ENCODE peak calls at places on chromosome 2, in five cellular contexts. Z is fibroblast of lung; I is cardiac fibroblast; O is naive thymus-derived CD4-positive, alpha-beta T cell; Q is fibroblast of mammary gland. U is an unnamed sample.

GRCh38 chr2:151661625-151662024 is 72.7 kb downstream of the NEB start:
- DNase-seq in Z (no peak), I (no peak), O (no peak), Q (no peak), U (no peak)

GRCh38 chr2:229714080-229714735 is at the start of gene DNER:
- DNase-seq in Z (no peak), I (no peak), O (peak), Q (no peak), U (peak)

GRCh38 chr2:67259581-67260347 is 137.4 kb upstream of the ETAA1 start:
- DNase-seq in Z (peak), I (peak), O (no peak), Q (peak), U (no peak)

GRCh38 chr2:110874565-110875383 is 142.4 kb downstream of the ACOXL start:
- DNase-seq in Z (peak), I (no peak), O (no peak), Q (no peak), U (peak)

GRCh38 chr2:83067947-83068346 is 1391.1 kb downstream of the SUCLG1 start:
- DNase-seq in Z (no peak), I (no peak), O (no peak), Q (no peak), U (no peak)

GRCh38 chr2:108395155-108395554 is 17.4 kb downstream of the SULT1C4 start:
- DNase-seq in Z (no peak), I (no peak), O (no peak), Q (no peak), U (no peak)

GRCh38 chr2:71619230-71619741 is 165.9 kb downstream of the DYSF start:
- DNase-seq in Z (no peak), I (no peak), O (no peak), Q (no peak), U (no peak)

GRCh38 chr2:15889800-15890498 is 50.4 kb upstream of the MYCN start:
- DNase-seq in Z (no peak), I (no peak), O (no peak), Q (no peak), U (peak)

GRCh38 chr2:196783431-196784094 is 15.9 kb downstream of the GTF3C3 start:
- DNase-seq in Z (peak), I (peak), O (no peak), Q (peak), U (no peak)

GRCh38 chr2:30022444-30023071 is 101.2 kb upstream of the ALK start:
- DNase-seq in Z (no peak), I (no peak), O (no peak), Q (no peak), U (peak)

GRCh38 chr2:54103454-54104314 is 11.7 kb upstream of the ACYP2 start:
- DNase-seq in Z (peak), I (peak), O (no peak), Q (peak), U (peak)

GRCh38 chr2:105926960-105927678 is 182.4 kb downstream of the NCK2 start:
- DNase-seq in Z (no peak), I (no peak), O (peak), Q (no peak), U (peak)

GRCh38 chr2:98348066-98348561 is 1.9 kb downstream of the CNGA3 start:
- DNase-seq in Z (no peak), I (peak), O (no peak), Q (no peak), U (peak)

GRCh38 chr2:235568431-235568830 is 74.6 kb downstream of the AGAP1 start:
- DNase-seq in Z (no peak), I (no peak), O (no peak), Q (no peak), U (no peak)

GRCh38 chr2:23409246-23409645 is 24.3 kb downstream of the KLHL29 start:
- DNase-seq in Z (no peak), I (no peak), O (no peak), Q (no peak), U (no peak)

GRCh38 chr2:148796735-148797512 is 78.1 kb upstream of the KIF5C start:
- DNase-seq in Z (no peak), I (no peak), O (no peak), Q (no peak), U (no peak)

GRCh38 chr2:19416784-19417684 is 58.6 kb upstream of the OSR1 start:
- DNase-seq in Z (no peak), I (no peak), O (no peak), Q (no peak), U (no peak)

GRCh38 chr2:7539760-7540159 is 622.5 kb downstream of the RNF144A start:
- DNase-seq in Z (peak), I (no peak), O (no peak), Q (peak), U (no peak)

GRCh38 chr2:33496150-33496549 is 19.7 kb downstream of the RASGRP3 start:
- DNase-seq in Z (peak), I (no peak), O (no peak), Q (peak), U (no peak)

GRCh38 chr2:37244017-37244416 is 12.6 kb downstream of the NDUFAF7 start:
- DNase-seq in Z (no peak), I (no peak), O (no peak), Q (no peak), U (peak)

GRCh38 chr2:67839668-67840067 is 223.1 kb downstream of the C1D start:
- DNase-seq in Z (peak), I (no peak), O (no peak), Q (no peak), U (no peak)

GRCh38 chr2:10329880-10330699 is 27.4 kb downstream of the HPCAL1 start:
- DNase-seq in Z (peak), I (peak), O (peak), Q (peak), U (no peak)

GRCh38 chr2:1683297-1683696 is 61.0 kb downstream of the PXDN start:
- DNase-seq in Z (no peak), I (no peak), O (no peak), Q (no peak), U (no peak)

GRCh38 chr2:168915433-168916328 is 14.6 kb downstream of the G6PC2 start:
- DNase-seq in Z (no peak), I (no peak), O (no peak), Q (no peak), U (no peak)

GRCh38 chr2:66585616-66586015 is 150.7 kb downstream of the MEIS1 start:
- DNase-seq in Z (no peak), I (no peak), O (no peak), Q (no peak), U (no peak)

GRCh38 chr2:168237741-168238140 is 9.7 kb downstream of the STK39 start:
- DNase-seq in Z (peak), I (no peak), O (no peak), Q (no peak), U (no peak)

GRCh38 chr2:75954761-75955160 is 244.0 kb upstream of the GCFC2 start:
- DNase-seq in Z (no peak), I (no peak), O (no peak), Q (no peak), U (no peak)

GRCh38 chr2:135072125-135072997 is 20.3 kb downstream of the RAB3GAP1 start:
- DNase-seq in Z (no peak), I (peak), O (no peak), Q (peak), U (no peak)
- H3K4me3 ChIP-seq in Z (no peak), I (no peak), O (no peak), Q (no peak), U (no peak)

DNA sequence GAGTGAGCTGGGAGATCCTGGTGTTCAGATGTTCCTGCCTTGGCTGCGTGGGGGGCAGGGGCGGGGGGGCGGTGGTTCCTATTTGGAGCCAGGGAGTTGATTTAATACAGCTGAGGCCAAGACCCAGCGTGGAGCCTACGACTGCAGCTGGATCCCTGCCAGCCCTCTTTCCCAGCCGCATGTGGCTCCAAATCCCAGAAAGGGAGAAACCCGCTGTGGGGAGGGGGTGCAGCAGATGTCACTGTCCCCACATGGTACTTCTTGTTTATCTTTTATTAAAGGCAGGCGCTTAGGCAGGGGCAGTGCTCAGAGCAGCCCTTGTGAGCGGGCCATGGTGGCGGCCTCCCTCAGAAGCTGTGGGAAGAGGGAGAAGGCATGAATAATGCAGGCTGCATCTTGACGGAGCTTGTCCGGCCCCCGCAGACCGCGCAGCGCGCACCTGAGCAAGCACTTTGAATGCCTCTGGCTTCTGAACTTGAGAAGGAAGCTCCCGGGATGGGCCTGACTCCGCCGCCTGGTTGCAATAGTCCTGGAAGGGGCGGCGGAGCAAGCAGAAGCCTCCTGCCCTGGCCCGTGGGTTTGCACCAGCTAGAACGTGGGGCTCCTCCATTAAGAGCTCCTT is 112.1 kb downstream of the GLI2 start:
- DNase-seq in Z (peak), I (no peak), O (no peak), Q (peak), U (no peak)
- H3K4me3 ChIP-seq in Z (no peak), I (no peak), O (no peak), Q (no peak), U (no peak)

GRCh38 chr2:52613064-52613463 is 1154.5 kb upstream of the CHAC2 start:
- DNase-seq in Z (no peak), I (peak), O (no peak), Q (no peak), U (no peak)
- H3K4me3 ChIP-seq in Z (no peak), I (no peak), O (no peak), Q (no peak), U (no peak)

GRCh38 chr2:180174580-180174979 is 167.5 kb upstream of the CWC22 start:
- DNase-seq in Z (no peak), I (no peak), O (no peak), Q (no peak), U (no peak)

GRCh38 chr2:180177534-180177933 is 170.4 kb upstream of the CWC22 start:
- DNase-seq in Z (no peak), I (no peak), O (no peak), Q (no peak), U (no peak)

GRCh38 chr2:180180511-180180910 is 173.4 kb upstream of the CWC22 start:
- DNase-seq in Z (no peak), I (no peak), O (no peak), Q (no peak), U (no peak)

GRCh38 chr2:180175736-180176135 is 168.6 kb upstream of the CWC22 start:
- DNase-seq in Z (no peak), I (no peak), O (no peak), Q (no peak), U (no peak)
- H3K4me3 ChIP-seq in Z (no peak), I (no peak), O (no peak), Q (no peak), U (no peak)

GRCh38 chr2:96815326-96816126 is 542 bp upstream of the CNNM3 start:
- DNase-seq in Z (peak), I (peak), O (no peak), Q (peak), U (peak)
- H3K4me3 ChIP-seq in Z (peak), I (peak), O (peak), Q (peak), U (peak)

GRCh38 chr2:222297600-222297935 is 1.2 kb downstream of the PAX3 start:
- DNase-seq in Z (no peak), I (no peak), O (no peak), Q (no peak), U (no peak)
- H3K4me3 ChIP-seq in Z (no peak), I (no peak), O (no peak), Q (no peak), U (no peak)

U was measured in GM12865.